ENCODE peak calls at places on chromosomes 16 and 17, in six cellular contexts. G is NCI-H1930; U is psoas muscle; R is NCI-H1092; C is H54; H is CD4-positive, alpha-beta memory T cell. B is an unnamed sample.

GRCh38 chr17:30472238-30472890 is 4.8 kb upstream of the GOSR1 start:
- DNase-seq in G (peak), U (no peak), R (no peak), C (no peak), H (no peak), B (no peak)

GRCh38 chr17:38451840-38452529 is 23.7 kb downstream of the ARHGAP23 start:
- DNase-seq in G (no peak), U (no peak), H (no peak), R (no peak), C (peak), B (no peak)

GRCh38 chr17:74194682-74195081 is 8.8 kb upstream of the RPL38 start:
- DNase-seq in G (no peak), U (no peak), C (no peak), R (no peak), H (no peak), B (no peak)

GRCh38 chr16:85139888-85140339 is 27.6 kb upstream of the CIBAR2 start:
- DNase-seq in U (no peak), H (no peak), G (no peak), C (no peak), R (no peak), B (no peak)

GRCh38 chr17:49993423-49994037 is 1.5 kb downstream of the DLX3 start:
- DNase-seq in G (peak), R (no peak), C (no peak), H (no peak), U (no peak), B (no peak)

GRCh38 chr16:30927789-30928378 is 4.5 kb downstream of the FBXL19 start:
- DNase-seq in U (no peak), H (peak), C (peak), G (peak), R (peak), B (no peak)

GRCh38 chr16:83701494-83701893 is 106.3 kb upstream of the HSBP1 start:
- DNase-seq in R (no peak), U (peak), C (peak), G (no peak), H (no peak), B (no peak)

GRCh38 chr17:37818689-37819088 is 73.8 kb upstream of the HNF1B start:
- DNase-seq in R (no peak), U (no peak), H (no peak), G (no peak), C (no peak), B (no peak)

GRCh38 chr16:73888840-73889577 is 407.6 kb upstream of the PSMD7 start:
- DNase-seq in H (no peak), G (no peak), C (no peak), R (no peak), U (no peak), B (no peak)

GRCh38 chr17:35423761-35424160 is 8.5 kb downstream of the SLFN12 start:
- DNase-seq in H (no peak), R (no peak), C (no peak), U (no peak), G (no peak), B (no peak)

GRCh38 chr16:54817432-54817831 is 113.2 kb upstream of the IRX5 start:
- DNase-seq in G (no peak), C (no peak), R (no peak), U (no peak), H (no peak), B (no peak)

GRCh38 chr17:4796550-4796915 is 569 bp downstream of the PSMB6 start:
- DNase-seq in C (peak), U (peak), R (no peak), G (no peak), H (no peak), B (no peak)

GRCh38 chr17:48701864-48702532 is 20.3 kb downstream of the PRAC1 start:
- DNase-seq in U (no peak), C (no peak), G (no peak), H (no peak), R (no peak), B (no peak)

GRCh38 chr16:85365120-85365519 is 248.0 kb upstream of the GSE1 start:
- DNase-seq in U (no peak), H (no peak), R (no peak), C (no peak), G (no peak), B (no peak)

GRCh38 chr16:80664798-80665197 is 124.0 kb downstream of the DYNLRB2 start:
- DNase-seq in U (no peak), H (no peak), R (no peak), C (no peak), G (no peak), B (no peak)

GRCh38 chr17:48641541-48642058 is 15.4 kb upstream of the HOXB9 start:
- DNase-seq in R (no peak), U (no peak), H (no peak), C (no peak), G (no peak), B (no peak)

GRCh38 chr17:58911741-58912343 is 156.2 kb downstream of the PPM1E start:
- DNase-seq in H (no peak), G (no peak), R (no peak), U (no peak), C (no peak), B (no peak)

GRCh38 chr16:65760874-65761273 is 605.6 kb upstream of the CDH5 start:
- DNase-seq in R (no peak), U (no peak), C (no peak), H (no peak), G (no peak), B (no peak)

GRCh38 chr17:7215652-7216139 is 3.9 kb downstream of the DLG4 start:
- DNase-seq in H (no peak), R (no peak), U (peak), C (no peak), G (no peak), B (no peak)

GRCh38 chr17:78818932-78819331 is 21.7 kb downstream of the USP36 start:
- DNase-seq in H (peak), C (no peak), R (no peak), G (no peak), U (no peak), B (no peak)

GRCh38 chr16:3364774-3365427 is 9.2 kb downstream of the OR2C1 start:
- DNase-seq in H (peak), R (peak), C (peak), U (peak), G (peak), B (peak)

GRCh38 chr16:11025120-11025531 is 80.8 kb downstream of the CLEC16A start:
- DNase-seq in C (no peak), U (no peak), R (no peak), G (no peak), H (no peak), B (no peak)

GRCh38 chr16:78297066-78297666 is 197.7 kb downstream of the WWOX start:
- DNase-seq in C (no peak), R (peak), U (no peak), G (peak), H (no peak), B (no peak)

GRCh38 chr17:79572136-79572915 is 38.5 kb downstream of the RBFOX3 start:
- DNase-seq in G (no peak), C (no peak), H (no peak), R (no peak), U (no peak), B (no peak)

GRCh38 chr16:6864670-6865069 is 468.0 kb upstream of the RBFOX1 start:
- DNase-seq in U (no peak), G (no peak), R (no peak), C (no peak), H (no peak), B (no peak)

GRCh38 chr17:77349976-77350830 is 209.4 kb downstream of the SEC14L1 start:
- DNase-seq in G (no peak), C (no peak), R (no peak), H (no peak), U (no peak), B (peak)

GRCh38 chr17:21249911-21250703 is 3.1 kb downstream of the NATD1 start:
- DNase-seq in G (no peak), U (no peak), C (no peak), R (no peak), H (no peak), B (no peak)

B was measured in right atrium auricular region.